ENCODE peak calls at places on chromosomes 2 and 18, in nine cellular contexts. I, X, R, Z, S, K, U, G and W are unnamed samples.

GRCh38 chr2:19362652-19363473 is 4.4 kb upstream of the OSR1 start:
- DNase-seq in I (peak), U (peak), R (peak), X (peak), K (peak), S (peak), Z (peak), G (no peak), W (peak)

GRCh38 chr18:54284967-54285785 is 15.9 kb downstream of the POLI start:
- DNase-seq in R (peak), I (no peak), Z (peak), X (no peak), S (peak), G (no peak), K (no peak), U (peak), W (no peak)

GRCh38 chr2:174753038-174753633 is 11.1 kb downstream of the CHRNA1 start:
- DNase-seq in G (no peak), S (no peak), K (no peak), R (no peak), I (no peak), Z (no peak), X (no peak), U (no peak), W (no peak)

GRCh38 chr18:75139226-75139911 is 69.6 kb downstream of the PTGR3 start:
- DNase-seq in Z (no peak), X (no peak), U (no peak), R (no peak), I (peak), G (no peak), S (no peak), K (no peak), W (peak)

GRCh38 chr2:100968146-100969145 is 33.6 kb upstream of the RPL31 start:
- DNase-seq in U (no peak), I (no peak), X (no peak), R (no peak), G (no peak), S (no peak), Z (no peak), K (no peak), W (no peak)

GRCh38 chr2:24228470-24228869 is 53.6 kb downstream of the FAM228A start:
- DNase-seq in X (no peak), U (peak), G (no peak), Z (no peak), I (no peak), S (no peak), K (no peak), R (peak), W (no peak)

GRCh38 chr2:215454519-215454918 is 18.7 kb upstream of the FN1 start:
- DNase-seq in K (no peak), S (peak), R (peak), X (peak), Z (no peak), U (no peak), I (no peak), G (no peak), W (no peak)

GRCh38 chr18:21599585-21600525 is 649 bp downstream of the ESCO1 start:
- DNase-seq in U (peak), K (peak), X (peak), R (peak), S (no peak), I (peak), Z (peak), G (peak), W (peak)

GRCh38 chr2:152548111-152548875 is 169.0 kb downstream of the PRPF40A start:
- DNase-seq in S (no peak), R (no peak), K (no peak), G (no peak), U (peak), I (no peak), Z (no peak), X (no peak), W (no peak)

GRCh38 chr2:230877737-230878598 is 13.2 kb downstream of the ITM2C start:
- DNase-seq in X (no peak), G (no peak), S (no peak), I (no peak), R (no peak), Z (no peak), U (no peak), K (peak), W (no peak)

GRCh38 chr2:201699384-201699783 is 940 bp upstream of the MPP4 start:
- DNase-seq in X (no peak), K (no peak), G (no peak), R (no peak), U (no peak), I (peak), S (no peak), Z (no peak), W (no peak)

GRCh38 chr2:119290859-119291587 is 67.4 kb downstream of the STEAP3 start:
- DNase-seq in S (peak), Z (peak), U (peak), K (peak), G (peak), R (peak), X (peak), I (peak), W (peak)

GRCh38 chr2:109289011-109289410 is 160.0 kb downstream of the SH3RF3 start:
- DNase-seq in Z (no peak), I (no peak), X (no peak), K (no peak), G (no peak), U (no peak), R (no peak), S (no peak), W (no peak)

GRCh38 chr2:143936758-143937562 is 583.0 kb downstream of the ZEB2 start:
- DNase-seq in S (peak), I (no peak), X (no peak), Z (peak), R (peak), K (peak), G (peak), U (peak), W (no peak)

GRCh38 chr2:73000808-73001570 is 70.5 kb downstream of the SFXN5 start:
- DNase-seq in U (no peak), I (no peak), R (no peak), K (peak), S (no peak), X (no peak), Z (no peak), G (peak), W (peak)

GRCh38 chr2:197207106-197207505 is 103.5 kb downstream of the ANKRD44 start:
- DNase-seq in G (no peak), Z (no peak), S (no peak), I (peak), X (no peak), R (no peak), U (no peak), K (no peak), W (no peak)

GRCh38 chr2:199468561-199469513 is 11.1 kb upstream of the SATB2 start:
- DNase-seq in U (no peak), G (no peak), Z (no peak), K (peak), X (no peak), S (no peak), R (no peak), I (no peak), W (no peak)

GRCh38 chr18:31046916-31047315 is 4.4 kb upstream of the DSC3 start:
- DNase-seq in Z (no peak), U (no peak), X (no peak), K (no peak), G (peak), I (no peak), R (peak), S (no peak), W (no peak)

GRCh38 chr18:59881728-59882685 is 17.8 kb upstream of the PMAIP1 start:
- DNase-seq in U (peak), X (no peak), K (no peak), G (no peak), I (no peak), S (no peak), Z (no peak), R (no peak), W (peak)

GRCh38 chr18:61699397-61700090 is 193.3 kb downstream of the RNF152 start:
- DNase-seq in X (no peak), G (no peak), K (no peak), S (no peak), U (no peak), Z (no peak), I (no peak), R (no peak), W (no peak)

GRCh38 chr2:28263690-28264089 is 129.0 kb upstream of the FOSL2 start:
- DNase-seq in S (no peak), R (no peak), X (no peak), Z (no peak), K (no peak), G (no peak), U (no peak), I (no peak), W (no peak)

GRCh38 chr2:235688511-235689426 is 194.9 kb downstream of the AGAP1 start:
- DNase-seq in S (no peak), U (no peak), K (no peak), R (no peak), Z (no peak), G (no peak), X (no peak), I (no peak), W (no peak)

GRCh38 chr2:216082805-216083204 is 1.1 kb downstream of the TMEM169 start:
- DNase-seq in K (no peak), X (no peak), I (no peak), S (no peak), U (peak), Z (no peak), G (no peak), R (no peak), W (no peak)

GRCh38 chr2:129275706-129276105 is 703.8 kb upstream of the RAB6C start:
- DNase-seq in I (no peak), R (no peak), X (no peak), Z (no peak), S (no peak), G (no peak), U (no peak), K (no peak), W (no peak)

GRCh38 chr18:13558132-13558531 is 168.2 kb downstream of the FAM210A start:
- DNase-seq in K (peak), U (peak), X (peak), I (no peak), G (no peak), S (peak), R (peak), Z (no peak), W (peak)

GRCh38 chr2:68441179-68441993 is 25.7 kb downstream of the FBXO48 start:
- DNase-seq in I (peak), R (peak), Z (peak), S (peak), X (peak), G (no peak), K (peak), U (peak), W (peak)

GRCh38 chr18:26722582-26722931 is 142.9 kb downstream of the AQP4 start:
- DNase-seq in S (no peak), Z (no peak), I (peak), G (no peak), K (no peak), X (no peak), U (no peak), R (no peak), W (no peak)

GRCh38 chr2:20184067-20184938 is 40.6 kb downstream of the SDC1 start:
- DNase-seq in K (no peak), X (no peak), G (peak), S (no peak), I (no peak), Z (no peak), R (peak), U (peak), W (no peak)

GRCh38 chr18:36375118-36375517 is 77.6 kb downstream of the FHOD3 start:
- DNase-seq in U (no peak), Z (no peak), I (no peak), S (no peak), X (no peak), G (no peak), K (no peak), R (no peak), W (no peak)

GRCh38 chr2:240429872-240430491 is 5.5 kb upstream of the GPC1 start:
- DNase-seq in K (peak), R (no peak), X (no peak), I (no peak), U (no peak), S (no peak), G (no peak), Z (no peak), W (peak)

GRCh38 chr18:39454866-39455265 is 1889.3 kb upstream of the CELF4 start:
- DNase-seq in U (no peak), Z (no peak), S (no peak), X (no peak), I (no peak), R (no peak), G (no peak), K (no peak), W (no peak)

GRCh38 chr2:235098273-235098672 is 146.5 kb downstream of the SH3BP4 start:
- DNase-seq in R (no peak), K (no peak), I (peak), X (no peak), Z (no peak), S (no peak), G (no peak), U (no peak), W (peak)

GRCh38 chr18:58287626-58288289 is 243.7 kb downstream of the NEDD4L start:
- DNase-seq in U (no peak), X (no peak), S (no peak), G (no peak), K (no peak), I (no peak), Z (no peak), R (no peak), W (no peak)

GRCh38 chr18:79853993-79854364 is 56.2 kb downstream of the KCNG2 start:
- DNase-seq in R (no peak), G (no peak), Z (no peak), U (no peak), X (no peak), K (no peak), S (no peak), I (peak), W (peak)

GRCh38 chr2:199458806-199459285 is 1.1 kb upstream of the SATB2 start:
- DNase-seq in U (peak), Z (peak), S (peak), I (peak), X (no peak), K (no peak), G (no peak), R (no peak), W (peak)

GRCh38 chr2:69047625-69048145 is 34.7 kb downstream of the ANTXR1 start:
- DNase-seq in U (no peak), I (no peak), Z (no peak), S (no peak), R (no peak), K (no peak), G (no peak), X (no peak), W (no peak)

GRCh38 chr2:1627628-1628371 is 116.5 kb downstream of the PXDN start:
- DNase-seq in R (no peak), K (no peak), S (no peak), G (no peak), X (no peak), I (no peak), Z (no peak), U (no peak), W (no peak)
- TF ChIP-seq CTCF in R (no peak), K (no peak), S (no peak), G (no peak), X (no peak), I (no peak), Z (no peak), U (no peak), W (no peak)

GRCh38 chr2:65130440-65131175 is 702 bp upstream of the RAB1A start:
- DNase-seq in S (no peak), I (no peak), K (no peak), U (no peak), Z (no peak), R (no peak), X (peak), G (no peak), W (no peak)
- TF ChIP-seq CTCF in S (no peak), I (no peak), K (no peak), U (no peak), Z (no peak), R (no peak), X (no peak), G (peak), W (no peak)

DNA sequence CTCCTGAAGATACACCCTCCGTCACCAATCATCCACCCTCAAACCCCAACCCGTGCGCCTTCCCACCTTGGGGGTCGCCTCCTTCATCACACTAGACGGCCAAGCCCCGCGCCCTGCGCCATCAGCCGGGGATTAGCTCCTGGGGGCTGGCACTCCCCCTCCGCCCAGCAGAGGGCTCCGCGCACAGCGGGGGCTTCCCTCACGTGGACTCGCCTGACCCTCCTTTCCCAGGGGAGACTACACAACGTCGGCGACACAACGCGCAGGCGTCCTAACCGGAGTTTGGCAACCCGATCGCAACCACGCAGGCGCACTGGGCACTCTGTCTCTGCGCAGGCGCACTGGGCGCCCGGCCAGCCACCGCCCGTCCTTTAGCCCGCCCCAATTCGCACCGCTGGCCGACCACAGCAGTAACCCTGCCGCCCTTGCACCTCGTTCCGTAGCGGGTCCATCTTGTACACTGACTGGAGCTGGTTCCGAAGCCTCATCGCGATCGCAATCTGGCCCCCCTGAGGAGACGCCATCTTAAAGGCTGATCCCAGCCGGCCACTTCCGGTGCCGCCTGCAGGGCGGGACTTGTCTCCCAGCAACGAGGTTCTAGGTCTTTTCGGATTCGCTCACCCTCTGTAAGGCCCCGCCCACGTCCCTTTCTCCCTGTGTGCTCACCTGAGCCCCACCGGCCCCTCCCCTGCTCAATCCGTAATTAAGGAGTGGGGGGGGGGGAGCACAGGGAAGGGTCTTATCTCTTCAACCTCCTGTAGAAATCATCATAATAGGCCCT is at the start of gene PCGF1:
- DNase-seq in R (peak), X (peak), U (peak), S (peak), K (peak), I (peak), G (peak), Z (peak), W (peak)
- TF ChIP-seq CTCF in R (peak), X (peak), U (peak), S (peak), K (peak), I (peak), G (peak), Z (peak), W (peak)

DNA sequence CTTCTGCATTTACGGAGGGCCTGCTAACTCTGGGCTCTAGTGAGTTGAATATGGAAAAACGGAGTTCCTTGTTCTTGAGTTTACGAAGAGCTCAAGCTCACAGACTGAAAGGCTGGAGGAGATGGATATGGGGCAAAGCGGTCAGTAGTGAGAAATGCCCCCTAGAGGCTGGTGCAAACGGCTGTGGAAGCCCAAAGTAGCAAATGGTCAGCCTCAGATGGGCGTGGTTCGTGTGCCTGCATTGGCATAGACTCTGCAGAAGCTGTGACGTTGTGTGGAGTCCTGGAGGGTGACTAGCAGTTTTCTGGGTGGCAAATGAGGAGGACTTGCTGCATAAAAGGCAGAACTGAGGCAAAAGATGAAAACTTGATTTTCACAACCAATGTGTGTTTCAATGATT is 93.6 kb upstream of the TWIST2 start:
- DNase-seq in G (no peak), K (no peak), I (peak), R (no peak), S (no peak), X (no peak), U (no peak), Z (no peak), W (no peak)
- TF ChIP-seq CTCF in G (no peak), K (peak), I (peak), R (no peak), S (no peak), X (no peak), U (no peak), Z (no peak), W (no peak)

DNA sequence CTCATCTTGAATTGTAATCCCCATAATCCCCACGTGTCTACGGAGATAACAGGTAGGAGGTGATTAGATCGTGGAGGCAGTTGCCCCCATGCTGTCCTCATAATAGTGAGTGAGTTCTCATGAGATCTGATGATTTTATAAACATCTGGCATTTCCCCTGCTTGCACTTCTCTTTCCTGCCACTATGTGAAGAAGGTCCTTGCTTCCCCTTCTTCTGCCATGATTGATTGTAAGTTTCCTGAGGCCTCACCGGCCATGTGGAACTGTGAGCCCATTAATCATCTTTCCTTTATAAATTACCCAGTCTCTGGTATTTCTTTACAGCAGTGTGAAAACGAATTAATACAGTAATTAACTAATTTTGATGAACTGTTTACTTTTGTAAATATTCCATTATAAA is 582.5 kb downstream of the TSN start:
- DNase-seq in Z (no peak), S (no peak), K (no peak), R (no peak), I (no peak), G (no peak), X (no peak), U (no peak), W (no peak)
- TF ChIP-seq CTCF in Z (no peak), S (no peak), K (peak), R (no peak), I (no peak), G (no peak), X (no peak), U (no peak), W (no peak)

GRCh38 chr2:43165378-43166025 is 60.9 kb downstream of the ZFP36L2 start:
- DNase-seq in X (no peak), R (no peak), Z (no peak), I (no peak), K (no peak), S (no peak), U (no peak), G (no peak), W (no peak)
- TF ChIP-seq CTCF in X (no peak), R (no peak), Z (no peak), I (no peak), K (peak), S (no peak), U (no peak), G (no peak), W (peak)

DNA sequence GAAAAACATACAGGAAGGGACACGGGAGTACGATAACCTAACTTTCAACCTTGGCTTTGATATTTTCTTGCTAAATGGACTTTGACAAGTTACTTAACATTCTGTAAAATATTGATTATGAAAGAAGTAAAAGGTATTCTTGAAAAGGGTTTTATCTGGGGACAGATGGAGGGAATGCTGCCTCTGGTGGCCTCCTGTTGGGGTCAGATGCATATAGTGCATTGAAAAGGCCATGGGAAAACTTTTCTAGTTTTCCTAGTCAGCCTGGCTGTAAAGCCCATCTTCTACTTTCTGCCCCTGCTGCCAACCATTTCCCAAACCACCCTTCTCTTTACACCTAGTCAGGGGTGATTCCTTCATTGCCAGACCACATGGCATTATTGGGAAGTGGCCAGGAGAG is 22.2 kb upstream of the MSTN start:
- DNase-seq in G (no peak), R (no peak), K (no peak), X (no peak), I (no peak), S (no peak), Z (no peak), U (no peak), W (no peak)
- TF ChIP-seq CTCF in G (no peak), R (no peak), K (peak), X (no peak), I (no peak), S (no peak), Z (no peak), U (no peak), W (no peak)

DNA sequence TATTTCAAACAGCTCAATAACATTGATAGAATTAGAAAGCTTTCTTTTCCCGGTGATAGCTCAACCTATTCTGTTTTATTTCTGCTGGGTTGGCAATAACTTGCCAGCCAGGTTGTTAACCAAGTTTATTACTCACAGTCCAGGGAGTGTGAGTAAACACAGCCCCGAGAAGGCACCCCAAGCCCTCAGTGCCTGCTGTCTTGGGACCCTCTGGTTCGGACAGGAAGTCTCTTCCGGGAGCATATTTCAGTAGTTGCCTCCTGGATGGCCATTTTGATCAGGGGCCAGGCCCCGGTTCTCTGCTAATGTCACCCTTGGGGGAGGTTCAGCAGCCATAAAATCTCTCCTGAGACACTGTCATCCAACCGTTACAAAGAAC is 176.8 kb downstream of the INO80D start:
- DNase-seq in S (no peak), Z (no peak), K (no peak), R (no peak), X (no peak), G (no peak), U (no peak), I (no peak), W (no peak)
- TF ChIP-seq CTCF in S (no peak), Z (no peak), K (no peak), R (no peak), X (no peak), G (no peak), U (no peak), I (no peak), W (no peak)